ENCODE peak calls at places on chromosomes 4 and X, in seven cellular contexts. D is dorsolateral prefrontal cortex, P is pancreas, L is colonic mucosa, S is cardiac muscle cell, Z is mammary epithelial cell, J is keratinocyte. W is an unnamed sample. For H3K27me3, the result is how much of the 10 kb centered on the place peaks cover.

GRCh38 chrX:71652405-71652804 is 14.9 kb upstream of the LOC101059915 start:
- DNase-seq in P (peak), L (peak), Z (peak), S (peak), D (no peak), J (no peak), W (peak)

GRCh38 chrX:72269671-72270251 is 7.3 kb downstream of the RPS4X start:
- DNase-seq in J (no peak), S (no peak), Z (peak), P (no peak), D (no peak), L (no peak), W (no peak)

GRCh38 chr4:56976283-56976877 is 1.0 kb downstream of the NOA1 start:
- DNase-seq in P (peak), Z (peak), L (peak), J (no peak), D (no peak), S (peak), W (no peak)

GRCh38 chrX:153946910-153947769 is 2.7 kb upstream of the RENBP start:
- DNase-seq in S (peak), D (no peak), P (peak), J (no peak), Z (peak), L (peak), W (peak)

GRCh38 chr4:123874044-123874443 is 477.4 kb downstream of the SPRY1 start:
- DNase-seq in J (no peak), S (no peak), L (no peak), D (no peak), P (no peak), Z (no peak), W (no peak)

GRCh38 chrX:16114640-16115039 is 8.7 kb upstream of the GRPR start:
- DNase-seq in D (no peak), J (no peak), Z (no peak), L (no peak), P (no peak), S (no peak), W (no peak)

GRCh38 chrX:9708923-9709553 is 56.6 kb downstream of the GPR143 start:
- DNase-seq in S (peak), J (no peak), P (peak), D (peak), Z (peak), L (peak), W (peak)

GRCh38 chr4:55284331-55284730 is 61.7 kb upstream of the SRD5A3 start:
- DNase-seq in S (no peak), L (no peak), P (no peak), D (no peak), Z (no peak), J (no peak), W (no peak)

GRCh38 chr4:25621027-25621930 is 34.4 kb upstream of the SLC34A2 start:
- DNase-seq in Z (no peak), P (no peak), D (no peak), S (no peak), L (no peak), J (no peak), W (no peak)

GRCh38 chrX:13177921-13178320 is 133.5 kb upstream of the FAM9C start:
- DNase-seq in L (no peak), Z (no peak), S (no peak), P (no peak), D (no peak), J (no peak), W (no peak)

GRCh38 chrX:87941841-87942240 is 424.2 kb downstream of the KLHL4 start:
- DNase-seq in Z (no peak), P (no peak), L (no peak), J (no peak), D (no peak), S (no peak), W (no peak)

GRCh38 chrX:133590703-133591505 is 175.6 kb upstream of the GPC4 start:
- DNase-seq in Z (peak), L (no peak), J (no peak), P (no peak), S (no peak), D (no peak), W (no peak)

GRCh38 chrX:39819921-39820849 is 277.6 kb downstream of the BCOR start:
- DNase-seq in S (peak), P (no peak), Z (no peak), J (no peak), D (no peak), L (no peak), W (peak)

GRCh38 chrX:151982217-151982616 is 7.7 kb upstream of the GABRE start:
- DNase-seq in P (no peak), L (peak), J (peak), S (no peak), D (no peak), Z (peak), W (no peak)

GRCh38 chr4:154559141-154559841 is 3.5 kb upstream of the FGB start:
- DNase-seq in D (no peak), Z (peak), L (peak), P (no peak), S (peak), J (no peak), W (peak)

GRCh38 chr4:97942137-97942536 is 201.1 kb downstream of the STPG2 start:
- DNase-seq in P (no peak), L (no peak), Z (peak), D (no peak), J (peak), S (no peak), W (no peak)

GRCh38 chr4:44985152-44985551 is 258.8 kb upstream of the GNPDA2 start:
- DNase-seq in J (no peak), L (no peak), Z (peak), S (no peak), D (no peak), P (no peak), W (no peak)

GRCh38 chrX:2463973-2464676 is 36.7 kb downstream of the DHRSX start:
- DNase-seq in D (no peak), P (no peak), J (no peak), Z (no peak), S (no peak), L (no peak), W (no peak)

GRCh38 chr4:127446309-127446708 is 186.4 kb upstream of the INTU start:
- DNase-seq in Z (no peak), D (no peak), L (no peak), S (no peak), J (no peak), P (no peak), W (no peak)

GRCh38 chr4:87038837-87039715 is 104.3 kb downstream of the AFF1 start:
- DNase-seq in Z (peak), J (peak), S (peak), L (no peak), P (peak), D (peak), W (peak)

GRCh38 chr4:88531549-88531948 is 8.0 kb upstream of the PYURF start:
- DNase-seq in P (no peak), S (no peak), L (no peak), Z (no peak), J (no peak), D (no peak), W (no peak)

GRCh38 chr4:142411993-142412392 is 434.1 kb downstream of the INPP4B start:
- DNase-seq in J (no peak), Z (no peak), D (no peak), S (no peak), P (no peak), L (no peak), W (no peak)

GRCh38 chrX:38627683-38628082 is 66.3 kb downstream of the TSPAN7 start:
- DNase-seq in Z (peak), P (no peak), S (no peak), L (peak), J (peak), D (no peak), W (peak)

GRCh38 chrX:132292753-132293152 is 73.5 kb upstream of the RAP2C start:
- DNase-seq in Z (peak), S (peak), D (no peak), J (peak), P (peak), L (peak), W (peak)

DNA sequence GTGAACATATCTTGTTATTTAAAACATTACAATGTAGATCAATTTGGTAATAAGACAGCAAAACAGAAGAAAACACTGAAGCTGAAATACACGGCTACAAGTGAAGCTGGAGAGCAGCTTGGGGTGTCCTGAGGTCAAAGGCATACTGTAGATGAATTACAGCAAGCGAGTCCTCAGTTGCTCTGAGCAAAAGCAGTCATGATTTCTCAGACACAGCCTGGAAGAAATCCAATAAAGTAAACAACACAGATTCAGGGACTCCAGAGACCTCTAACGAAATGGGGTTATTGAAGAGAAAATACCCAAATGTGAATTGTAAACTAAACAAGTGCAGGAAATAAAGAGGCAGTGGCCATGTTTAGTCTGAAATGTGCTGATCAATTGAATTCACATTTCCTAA is 324.4 kb downstream of the CAMK2D start:
- DNase-seq in S (no peak), J (no peak), Z (no peak), P (no peak), L (no peak), D (no peak), W (no peak)
- H3K4me3 ChIP-seq in S (no peak), J (no peak), Z (no peak), P (no peak), L (no peak), D (no peak), W (no peak)

DNA sequence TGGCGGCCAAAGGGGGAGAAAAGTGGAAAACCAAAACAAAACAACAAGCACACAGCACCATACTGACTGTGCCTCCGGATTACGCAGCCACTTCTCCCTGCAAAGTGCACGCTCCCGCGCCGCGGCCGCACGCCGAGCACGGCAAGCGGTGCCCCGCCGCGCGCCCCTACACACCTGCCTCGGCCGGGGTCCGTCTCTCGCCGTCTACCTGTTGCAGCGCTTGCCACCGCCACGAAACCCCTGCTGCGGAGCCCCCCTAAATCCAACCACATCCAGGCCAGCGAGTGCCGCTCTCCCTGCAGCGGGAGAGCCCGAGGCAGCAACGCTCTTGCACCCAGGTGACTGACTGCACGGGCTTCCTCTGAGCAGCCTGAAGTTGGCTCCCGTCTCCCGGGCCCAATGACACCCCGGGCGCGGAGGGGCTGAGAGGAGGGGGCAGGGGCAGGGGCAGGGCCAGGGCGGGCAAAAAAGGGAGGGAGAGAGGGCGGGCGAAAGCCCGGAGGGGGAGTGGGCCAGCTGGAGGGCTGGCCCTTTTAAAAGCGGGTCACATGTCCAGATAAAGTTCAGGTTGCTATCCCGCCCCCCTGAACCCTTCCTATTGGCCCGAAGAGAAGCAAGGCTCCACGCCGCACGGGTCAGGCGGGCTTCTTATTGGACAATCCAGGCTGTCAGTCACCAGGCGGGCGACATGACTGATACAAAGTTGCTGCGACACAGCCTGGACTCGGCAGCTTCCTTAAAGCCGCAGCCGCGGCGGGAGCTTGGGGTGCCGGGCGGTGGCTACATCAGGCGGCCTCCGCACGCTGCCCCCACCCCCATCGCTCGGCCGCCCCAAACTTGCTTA is at the start of gene NR3C2:
- DNase-seq in Z (peak), D (peak), J (peak), P (peak), S (peak), L (peak), W (peak)
- H3K27me3 ChIP-seq in Z (under half), D (under half), J (under half), P (under half), S (half or more), L (under half), W (half or more)

DNA sequence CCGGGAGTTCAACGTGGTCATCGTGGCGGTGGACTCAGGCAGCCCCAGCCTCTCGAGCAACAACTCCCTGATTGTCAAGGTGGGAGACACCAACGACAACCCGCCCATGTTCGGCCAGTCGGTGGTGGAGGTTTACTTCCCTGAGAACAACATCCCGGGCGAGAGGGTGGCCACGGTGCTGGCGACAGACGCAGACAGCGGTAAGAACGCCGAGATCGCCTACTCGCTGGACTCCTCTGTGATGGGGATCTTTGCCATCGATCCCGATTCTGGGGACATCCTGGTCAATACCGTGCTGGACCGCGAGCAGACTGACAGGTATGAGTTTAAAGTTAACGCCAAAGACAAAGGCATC is 2.7 kb downstream of the PCDH7 start:
- DNase-seq in P (no peak), J (no peak), Z (no peak), D (peak), S (peak), L (peak), W (peak)
- H3K4me3 ChIP-seq in P (no peak), J (peak), Z (peak), D (peak), S (peak), L (peak), W (peak)

DNA sequence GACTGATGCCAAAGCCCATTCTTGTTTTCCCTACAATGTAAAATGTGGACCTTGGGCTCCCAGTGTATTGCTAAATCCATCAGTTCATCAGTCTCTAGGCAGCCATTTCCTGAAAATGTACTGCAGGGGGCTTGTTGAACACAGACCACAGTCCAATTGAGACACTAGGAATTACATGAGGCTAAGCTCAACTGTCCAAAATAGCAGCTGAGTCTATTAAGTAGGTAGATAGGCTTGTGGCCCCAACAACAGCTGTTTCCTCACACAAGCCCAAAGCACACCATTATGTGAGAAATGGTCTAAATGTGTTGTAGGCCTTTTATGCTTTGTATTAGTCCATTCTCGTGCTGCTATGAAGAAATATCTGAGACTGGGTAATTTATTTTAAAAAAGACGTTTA is 60.0 kb upstream of the PAK3 start:
- DNase-seq in D (no peak), J (no peak), S (no peak), P (no peak), Z (no peak), L (no peak), W (no peak)
- H3K27me3 ChIP-seq in D (under half), J (under half), S (under half), P (under half), Z (under half), L (under half), W (under half)

GRCh38 chr4:165379662-165380061 is 854 bp downstream of the CPE start:
- DNase-seq in S (peak), L (no peak), D (peak), J (no peak), Z (no peak), P (no peak), W (peak)
- H3K4me3 ChIP-seq in S (peak), L (peak), D (peak), J (no peak), Z (peak), P (peak), W (peak)

GRCh38 chr4:7282786-7283185 is 90.4 kb downstream of the SORCS2 start:
- DNase-seq in L (no peak), P (no peak), S (no peak), Z (no peak), D (no peak), J (no peak), W (no peak)
- H3K27me3 ChIP-seq in L (under half), P (under half), S (under half), Z (under half), D (under half), J (half or more), W (under half)